ENCODE peak calls at places on chromosome 14, in six cellular contexts. S is SHP77, D is HFF-Myc, F is esophagus squamous epithelium, H is NCI-H510A treated with DMSO at 0.1 percent for 48 hours, O is SW 1271. E is an unnamed sample.

GRCh38 chr14:32256606-32257005 is 53.5 kb upstream of the RNU6-8 start:
- DNase-seq in H (no peak), O (no peak), S (no peak), D (no peak), F (no peak), E (no peak)

GRCh38 chr14:68234101-68234905 is 414.7 kb downstream of the RAD51B start:
- DNase-seq in D (no peak), F (no peak), O (no peak), H (peak; percentile 68), S (no peak), E (no peak)

GRCh38 chr14:83867871-83868270 is 1662.1 kb upstream of the FLRT2 start:
- DNase-seq in F (no peak), O (no peak), S (no peak), H (no peak), D (no peak), E (peak; percentile 64)

GRCh38 chr14:39217214-39217879 is 16.4 kb upstream of the MIA2 start:
- DNase-seq in S (no peak), O (no peak), F (no peak), H (no peak), D (no peak), E (no peak)

GRCh38 chr14:54709444-54709843 is 142.5 kb downstream of the SAMD4A start:
- DNase-seq in S (no peak), F (no peak), D (no peak), H (no peak), O (no peak), E (no peak)

GRCh38 chr14:49623941-49624806 is 3.6 kb downstream of the MGAT2 start:
- DNase-seq in O (no peak), F (no peak), S (no peak), H (no peak), D (no peak), E (no peak)

GRCh38 chr14:77458249-77458950 is 507 bp downstream of the AHSA1 start:
- DNase-seq in S (peak; percentile 16), O (no peak), H (peak; percentile 13), D (no peak), F (no peak), E (peak; percentile 34)

GRCh38 chr14:92325835-92326234 is 2.9 kb downstream of the SLC24A4 start:
- DNase-seq in O (no peak), S (no peak), F (no peak), D (no peak), H (no peak), E (no peak)

GRCh38 chr14:73472182-73473114 is 14.1 kb upstream of the NUMB start:
- DNase-seq in S (peak; percentile 67), O (peak; percentile 16), H (peak; percentile 61), D (peak; percentile 60), F (no peak), E (peak; percentile 84)

GRCh38 chr14:67748312-67748711 is 46.6 kb downstream of the RDH12 start:
- DNase-seq in O (no peak), H (no peak), D (no peak), S (no peak), F (no peak), E (no peak)

GRCh38 chr14:91394105-91395081 is 23.2 kb downstream of the CCDC88C start:
- DNase-seq in O (no peak), S (no peak), D (no peak), F (no peak), H (no peak), E (no peak)

GRCh38 chr14:55339770-55340169 is 68.5 kb downstream of the FBXO34 start:
- DNase-seq in O (no peak), H (peak; percentile 32), S (no peak), D (no peak), F (no peak), E (no peak)

GRCh38 chr14:92578511-92578910 is 64.9 kb downstream of the RIN3 start:
- DNase-seq in F (no peak), S (no peak), O (no peak), H (no peak), D (no peak), E (no peak)

GRCh38 chr14:74569826-74570591 is 42.0 kb downstream of the LTBP2 start:
- DNase-seq in O (no peak), S (no peak), D (no peak), H (no peak), F (no peak), E (peak; percentile 8)

GRCh38 chr14:20356422-20356821 is 13.0 kb downstream of the PARP2 start:
- DNase-seq in D (no peak), F (no peak), S (no peak), O (no peak), H (no peak), E (no peak)

GRCh38 chr14:32473476-32473875 is 144.4 kb downstream of the AKAP6 start:
- DNase-seq in F (no peak), D (peak; percentile 54), S (no peak), O (no peak), H (no peak), E (no peak)

GRCh38 chr14:51498411-51499227 is 153.1 kb upstream of the FRMD6 start:
- DNase-seq in O (no peak), F (no peak), S (peak; percentile 11), H (no peak), D (no peak), E (no peak)

GRCh38 chr14:91410781-91411536 is 6.7 kb downstream of the CCDC88C start:
- DNase-seq in H (no peak), F (no peak), O (no peak), S (no peak), D (no peak), E (no peak)

GRCh38 chr14:73526036-73526984 is 10.6 kb upstream of the ACOT1 start:
- DNase-seq in F (no peak), O (no peak), H (no peak), S (no peak), D (peak; percentile 16), E (no peak)

GRCh38 chr14:42548349-42548748 is 941.7 kb downstream of the LRFN5 start:
- DNase-seq in F (no peak), O (no peak), H (no peak), S (no peak), D (no peak), E (no peak)

GRCh38 chr14:74888164-74889158 is 6.7 kb downstream of the DLST start:
- DNase-seq in F (no peak), S (no peak), O (no peak), D (no peak), H (no peak), E (no peak)

GRCh38 chr14:77000340-77001235 is 27.9 kb downstream of the IRF2BPL start:
- DNase-seq in S (peak; percentile 74), O (no peak), D (no peak), H (peak; percentile 84), F (no peak), E (no peak)

GRCh38 chr14:93105362-93105761 is 10.4 kb downstream of the ITPK1 start:
- DNase-seq in S (no peak), O (no peak), F (no peak), H (no peak), D (no peak), E (no peak)